ENCODE peak calls at places on chromosome 22, in eight cellular contexts. One of them, this sample, is unnamed.

GRCh38 chr22:33975841-33976240 is 55.6 kb upstream of the LARGE1 start:
- DNase-seq in IMR-90: no peak
- DNase-seq in SK-N-SH: no peak
- DNase-seq in fibroblast of lung: no peak
- DNase-seq in GM23248: no peak
- DNase-seq in HCT116: no peak
- DNase-seq in neural progenitor cell: no peak
- DNase-seq in OCI-LY7: no peak
- DNase-seq in this sample: no peak

GRCh38 chr22:25492950-25493790 is 71.3 kb upstream of the GRK3 start:
- DNase-seq in IMR-90: no peak
- DNase-seq in SK-N-SH: peak
- DNase-seq in fibroblast of lung: no peak
- DNase-seq in GM23248: no peak
- DNase-seq in HCT116: no peak
- DNase-seq in neural progenitor cell: no peak
- DNase-seq in OCI-LY7: no peak
- DNase-seq in this sample: no peak

GRCh38 chr22:23838686-23839468 is at the start of gene DERL3:
- DNase-seq in IMR-90: peak
- DNase-seq in SK-N-SH: peak
- DNase-seq in fibroblast of lung: peak
- DNase-seq in GM23248: peak
- DNase-seq in HCT116: no peak
- DNase-seq in neural progenitor cell: peak
- DNase-seq in OCI-LY7: peak
- DNase-seq in this sample: peak

GRCh38 chr22:49476800-49477400 is 350.8 kb downstream of the BRD1 start:
- DNase-seq in IMR-90: no peak
- DNase-seq in SK-N-SH: no peak
- DNase-seq in fibroblast of lung: no peak
- DNase-seq in GM23248: no peak
- DNase-seq in HCT116: no peak
- DNase-seq in neural progenitor cell: no peak
- DNase-seq in OCI-LY7: no peak
- DNase-seq in this sample: no peak

GRCh38 chr22:32852346-32853251 is 51.1 kb downstream of the TIMP3 start:
- DNase-seq in IMR-90: no peak
- DNase-seq in SK-N-SH: peak
- DNase-seq in fibroblast of lung: no peak
- DNase-seq in GM23248: no peak
- DNase-seq in HCT116: no peak
- DNase-seq in neural progenitor cell: no peak
- DNase-seq in OCI-LY7: no peak
- DNase-seq in this sample: no peak

GRCh38 chr22:37017356-37017755 is 1.9 kb downstream of the TST start:
- DNase-seq in IMR-90: no peak
- DNase-seq in SK-N-SH: no peak
- DNase-seq in fibroblast of lung: no peak
- DNase-seq in GM23248: no peak
- DNase-seq in HCT116: no peak
- DNase-seq in neural progenitor cell: no peak
- DNase-seq in OCI-LY7: no peak
- DNase-seq in this sample: no peak

GRCh38 chr22:36443198-36443770 is 38.2 kb downstream of the TXN2 start:
- DNase-seq in IMR-90: no peak
- DNase-seq in SK-N-SH: no peak
- DNase-seq in fibroblast of lung: peak
- DNase-seq in GM23248: no peak
- DNase-seq in HCT116: no peak
- DNase-seq in neural progenitor cell: no peak
- DNase-seq in OCI-LY7: peak
- DNase-seq in this sample: peak

GRCh38 chr22:46219650-46220049 is 30.4 kb downstream of the CDPF1 start:
- DNase-seq in IMR-90: no peak
- DNase-seq in SK-N-SH: no peak
- DNase-seq in fibroblast of lung: no peak
- DNase-seq in GM23248: no peak
- DNase-seq in HCT116: no peak
- DNase-seq in neural progenitor cell: no peak
- DNase-seq in OCI-LY7: no peak
- DNase-seq in this sample: peak

GRCh38 chr22:49913026-49913425 is 5.2 kb downstream of the ALG12 start:
- DNase-seq in IMR-90: no peak
- DNase-seq in SK-N-SH: no peak
- DNase-seq in fibroblast of lung: no peak
- DNase-seq in GM23248: no peak
- DNase-seq in HCT116: no peak
- DNase-seq in neural progenitor cell: no peak
- DNase-seq in OCI-LY7: no peak
- DNase-seq in this sample: no peak

GRCh38 chr22:44024288-44024908 is at the start of gene PARVB:
- DNase-seq in IMR-90: no peak
- DNase-seq in SK-N-SH: peak
- DNase-seq in fibroblast of lung: no peak
- DNase-seq in GM23248: peak
- DNase-seq in HCT116: no peak
- DNase-seq in neural progenitor cell: peak
- DNase-seq in OCI-LY7: no peak
- DNase-seq in this sample: no peak

GRCh38 chr22:36445158-36445668 is 36.2 kb downstream of the TXN2 start:
- DNase-seq in IMR-90: peak
- DNase-seq in SK-N-SH: no peak
- DNase-seq in fibroblast of lung: peak
- DNase-seq in GM23248: peak
- DNase-seq in HCT116: no peak
- DNase-seq in neural progenitor cell: no peak
- DNase-seq in OCI-LY7: no peak
- DNase-seq in this sample: no peak

GRCh38 chr22:19816372-19817119 is 38.1 kb downstream of the GNB1L start:
- DNase-seq in IMR-90: no peak
- DNase-seq in SK-N-SH: no peak
- DNase-seq in fibroblast of lung: no peak
- DNase-seq in GM23248: no peak
- DNase-seq in HCT116: no peak
- DNase-seq in neural progenitor cell: no peak
- DNase-seq in OCI-LY7: no peak
- DNase-seq in this sample: no peak

GRCh38 chr22:39240841-39241631 is 3.7 kb downstream of the PDGFB start:
- DNase-seq in IMR-90: no peak
- DNase-seq in SK-N-SH: no peak
- DNase-seq in fibroblast of lung: no peak
- DNase-seq in GM23248: peak
- DNase-seq in HCT116: peak
- DNase-seq in neural progenitor cell: peak
- DNase-seq in OCI-LY7: no peak
- DNase-seq in this sample: no peak

DNA sequence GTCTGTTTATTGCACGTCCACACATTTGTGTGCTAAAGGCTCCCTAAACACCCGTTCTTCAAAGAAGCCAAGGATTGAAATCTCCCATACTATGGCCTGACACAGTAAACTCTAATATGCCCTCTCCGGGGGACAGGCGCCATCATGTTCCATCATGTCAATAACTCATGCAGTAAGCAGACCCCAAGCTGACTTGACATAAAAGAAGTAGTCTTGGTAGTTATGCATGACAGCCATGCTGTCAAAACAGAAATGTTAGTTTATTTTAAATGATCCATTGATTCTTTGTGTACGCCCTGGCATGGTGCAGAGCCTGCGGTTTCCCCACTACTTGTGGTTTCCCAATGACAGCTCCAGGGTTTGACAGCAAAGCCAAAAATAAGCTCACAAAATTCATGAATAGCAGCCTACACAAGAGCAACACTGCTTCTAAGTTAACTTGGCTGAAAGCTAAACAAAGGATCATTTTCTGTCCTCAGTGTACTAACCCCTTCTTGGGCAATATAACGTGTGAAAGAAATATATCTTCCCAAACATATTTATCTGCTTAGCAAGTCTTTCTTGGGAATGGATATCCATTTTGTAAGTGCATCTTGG is 56.5 kb upstream of the CABP7 start:
- DNase-seq in IMR-90: peak
- DNase-seq in SK-N-SH: no peak
- DNase-seq in fibroblast of lung: peak
- DNase-seq in GM23248: no peak
- DNase-seq in HCT116: no peak
- DNase-seq in neural progenitor cell: no peak
- DNase-seq in OCI-LY7: no peak
- DNase-seq in this sample: no peak
- H2AFZ ChIP-seq in IMR-90: no peak
- H2AFZ ChIP-seq in SK-N-SH: no peak
- H2AFZ ChIP-seq in fibroblast of lung: no peak
- H2AFZ ChIP-seq in GM23248: no peak
- H2AFZ ChIP-seq in HCT116: no peak
- H2AFZ ChIP-seq in neural progenitor cell: no peak
- H2AFZ ChIP-seq in OCI-LY7: no peak
- H2AFZ ChIP-seq in this sample: no peak

GRCh38 chr22:41288245-41288946 is 2.4 kb upstream of the RANGAP1 start:
- DNase-seq in IMR-90: peak
- DNase-seq in SK-N-SH: no peak
- DNase-seq in fibroblast of lung: peak
- DNase-seq in GM23248: peak
- DNase-seq in HCT116: peak
- DNase-seq in neural progenitor cell: no peak
- DNase-seq in OCI-LY7: no peak
- DNase-seq in this sample: no peak
- H2AFZ ChIP-seq in IMR-90: peak
- H2AFZ ChIP-seq in SK-N-SH: no peak
- H2AFZ ChIP-seq in fibroblast of lung: peak
- H2AFZ ChIP-seq in GM23248: peak
- H2AFZ ChIP-seq in HCT116: no peak
- H2AFZ ChIP-seq in neural progenitor cell: no peak
- H2AFZ ChIP-seq in OCI-LY7: peak
- H2AFZ ChIP-seq in this sample: peak

GRCh38 chr22:42752230-42752746 is 31.6 kb upstream of the A4GALT start:
- DNase-seq in IMR-90: no peak
- DNase-seq in SK-N-SH: peak
- DNase-seq in fibroblast of lung: no peak
- DNase-seq in GM23248: no peak
- DNase-seq in HCT116: no peak
- DNase-seq in neural progenitor cell: peak
- DNase-seq in OCI-LY7: no peak
- DNase-seq in this sample: no peak

GRCh38 chr22:42757475-42757874 is 36.8 kb upstream of the A4GALT start:
- DNase-seq in IMR-90: peak
- DNase-seq in SK-N-SH: no peak
- DNase-seq in fibroblast of lung: peak
- DNase-seq in GM23248: peak
- DNase-seq in HCT116: no peak
- DNase-seq in neural progenitor cell: peak
- DNase-seq in OCI-LY7: no peak
- DNase-seq in this sample: no peak

GRCh38 chr22:42747701-42748513 is 27.2 kb upstream of the A4GALT start:
- DNase-seq in IMR-90: peak
- DNase-seq in SK-N-SH: no peak
- DNase-seq in fibroblast of lung: peak
- DNase-seq in GM23248: peak
- DNase-seq in HCT116: no peak
- DNase-seq in neural progenitor cell: peak
- DNase-seq in OCI-LY7: no peak
- DNase-seq in this sample: no peak

GRCh38 chr22:42754658-42755057 is 34.0 kb upstream of the A4GALT start:
- DNase-seq in IMR-90: peak
- DNase-seq in SK-N-SH: no peak
- DNase-seq in fibroblast of lung: peak
- DNase-seq in GM23248: peak
- DNase-seq in HCT116: no peak
- DNase-seq in neural progenitor cell: no peak
- DNase-seq in OCI-LY7: no peak
- DNase-seq in this sample: no peak

DNA sequence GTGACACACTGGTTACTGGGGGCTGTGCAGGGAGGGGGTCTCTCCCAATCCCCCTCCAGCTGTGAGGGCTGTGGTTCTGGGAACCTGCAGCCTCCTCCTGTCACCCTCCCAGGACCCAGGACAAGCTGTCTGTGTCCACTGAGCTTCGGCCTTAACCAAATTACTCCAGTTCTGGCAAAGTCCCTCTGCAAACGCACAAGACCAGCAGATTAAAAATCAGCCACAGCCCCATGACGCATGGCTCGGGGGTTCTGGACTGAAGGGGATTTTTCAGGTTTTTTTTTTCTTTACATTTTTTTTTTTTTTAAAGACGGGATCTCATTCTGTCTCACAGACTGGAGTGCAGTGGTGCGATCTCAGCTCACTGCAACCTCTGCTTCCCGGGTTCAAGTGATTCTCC is 32.2 kb upstream of the A4GALT start:
- DNase-seq in IMR-90: no peak
- DNase-seq in SK-N-SH: peak
- DNase-seq in fibroblast of lung: no peak
- DNase-seq in GM23248: peak
- DNase-seq in HCT116: no peak
- DNase-seq in neural progenitor cell: no peak
- DNase-seq in OCI-LY7: no peak
- DNase-seq in this sample: no peak
- H2AFZ ChIP-seq in IMR-90: peak
- H2AFZ ChIP-seq in SK-N-SH: no peak
- H2AFZ ChIP-seq in fibroblast of lung: no peak
- H2AFZ ChIP-seq in GM23248: no peak
- H2AFZ ChIP-seq in HCT116: no peak
- H2AFZ ChIP-seq in neural progenitor cell: no peak
- H2AFZ ChIP-seq in OCI-LY7: no peak
- H2AFZ ChIP-seq in this sample: no peak

GRCh38 chr22:17807571-17808410 is 33.5 kb upstream of the BID start:
- DNase-seq in IMR-90: peak
- DNase-seq in SK-N-SH: no peak
- DNase-seq in fibroblast of lung: peak
- DNase-seq in GM23248: no peak
- DNase-seq in HCT116: no peak
- DNase-seq in neural progenitor cell: no peak
- DNase-seq in OCI-LY7: no peak
- DNase-seq in this sample: no peak
- H2AFZ ChIP-seq in IMR-90: no peak
- H2AFZ ChIP-seq in SK-N-SH: no peak
- H2AFZ ChIP-seq in fibroblast of lung: no peak
- H2AFZ ChIP-seq in GM23248: no peak
- H2AFZ ChIP-seq in HCT116: no peak
- H2AFZ ChIP-seq in neural progenitor cell: no peak
- H2AFZ ChIP-seq in OCI-LY7: no peak
- H2AFZ ChIP-seq in this sample: no peak

This sample was measured in DND-41.